ENCODE peak calls at places on chromosomes 13 and 19, in nine cellular contexts. W is CD8-positive, alpha-beta T cell; U is suprapubic skin; Y is AG09319; N is neural crest cell; D is fibroblast of lung; S is cardiac muscle cell; X is tibial nerve; O is hepatocyte. R is an unnamed sample.

GRCh38 chr19:5805465-5806132 is 732 bp downstream of the NRTN start:
- DNase-seq in N (peak), D (peak), W (peak), S (peak), X (no peak), O (peak), U (no peak), Y (no peak), R (peak)

GRCh38 chr19:32619051-32619685 is 38.2 kb downstream of the PDCD5 start:
- DNase-seq in N (no peak), D (no peak), X (no peak), Y (no peak), U (no peak), S (no peak), O (no peak), W (no peak), R (no peak)

GRCh38 chr19:10402441-10403038 is 802 bp downstream of the CDC37 start:
- DNase-seq in S (no peak), O (peak), Y (no peak), D (peak), U (no peak), N (no peak), X (no peak), W (peak), R (peak)

GRCh38 chr19:31513841-31514240 is 164.6 kb upstream of the TSHZ3 start:
- DNase-seq in Y (no peak), X (no peak), O (no peak), D (no peak), U (peak), N (no peak), S (no peak), W (no peak), R (no peak)

GRCh38 chr13:100438059-100438788 is 150.4 kb downstream of the GGACT start:
- DNase-seq in S (no peak), D (no peak), W (no peak), N (no peak), Y (no peak), U (no peak), X (no peak), O (no peak), R (no peak)

GRCh38 chr13:66886248-66886647 is 343.9 kb downstream of the PCDH9 start:
- DNase-seq in Y (no peak), U (no peak), D (peak), X (no peak), S (peak), N (no peak), O (no peak), W (no peak), R (no peak)

GRCh38 chr13:113924184-113924583 is 49.7 kb downstream of the C13orf46 start:
- DNase-seq in Y (no peak), W (no peak), D (no peak), S (no peak), X (no peak), U (no peak), O (no peak), N (no peak), R (no peak)

GRCh38 chr13:42417624-42418023 is 145.7 kb downstream of the AKAP11 start:
- DNase-seq in O (no peak), U (no peak), N (no peak), D (no peak), S (no peak), X (no peak), W (no peak), Y (no peak), R (no peak)

GRCh38 chr19:35845215-35846037 is 6.9 kb downstream of the NPHS1 start:
- DNase-seq in O (peak), X (no peak), W (no peak), N (no peak), D (no peak), S (peak), U (no peak), Y (no peak), R (peak)

GRCh38 chr19:47280183-47280797 is 5.6 kb downstream of the INAFM1 start:
- DNase-seq in O (peak), D (no peak), U (no peak), S (no peak), X (no peak), W (peak), Y (no peak), N (peak), R (no peak)

GRCh38 chr19:39090881-39091280 is 6.7 kb downstream of the ACP7 start:
- DNase-seq in Y (no peak), X (no peak), S (no peak), U (no peak), W (no peak), O (no peak), N (no peak), D (no peak), R (no peak)

GRCh38 chr19:40705362-40705651 is 11.4 kb downstream of the COQ8B start:
- DNase-seq in S (no peak), Y (no peak), O (no peak), U (no peak), W (no peak), X (peak), N (no peak), D (no peak), R (no peak)

GRCh38 chr13:23436680-23437079 is 3.2 kb upstream of the SACS start:
- DNase-seq in Y (no peak), U (no peak), X (no peak), O (no peak), D (no peak), S (no peak), W (no peak), N (no peak), R (no peak)

GRCh38 chr13:85710545-85710944 is 88.7 kb downstream of the SLITRK6 start:
- DNase-seq in D (no peak), X (no peak), W (no peak), Y (no peak), U (no peak), N (no peak), S (no peak), O (no peak), R (no peak)

GRCh38 chr19:898663-899062 is 5.4 kb downstream of the RNU6-9 start:
- DNase-seq in N (no peak), X (no peak), S (no peak), O (no peak), D (no peak), Y (no peak), W (peak), U (no peak), R (no peak)

GRCh38 chr13:43251967-43252366 is 228.6 kb downstream of the DNAJC15 start:
- DNase-seq in X (no peak), W (no peak), Y (no peak), U (no peak), O (no peak), N (no peak), D (no peak), S (peak), R (no peak)

GRCh38 chr19:56508282-56508778 is 675 bp downstream of the ZNF471 start:
- DNase-seq in W (no peak), N (no peak), D (no peak), U (no peak), S (no peak), Y (no peak), O (no peak), X (no peak), R (no peak)

GRCh38 chr13:38624822-38625221 is 62.1 kb upstream of the FREM2 start:
- DNase-seq in S (no peak), O (no peak), X (no peak), U (no peak), Y (no peak), N (no peak), W (no peak), D (no peak), R (no peak)

GRCh38 chr19:4984448-4984990 is 15.6 kb downstream of the KDM4B start:
- DNase-seq in S (no peak), W (no peak), X (no peak), U (no peak), O (no peak), N (no peak), D (no peak), Y (no peak), R (no peak)

GRCh38 chr19:16288544-16288943 is 36.1 kb upstream of the KLF2 start:
- DNase-seq in S (no peak), N (no peak), U (no peak), Y (no peak), O (no peak), D (peak), W (no peak), X (no peak), R (no peak)

GRCh38 chr13:40445557-40445990 is 220.9 kb downstream of the FOXO1 start:
- DNase-seq in D (peak), O (no peak), S (no peak), N (no peak), X (no peak), Y (no peak), U (no peak), W (no peak), R (peak)

GRCh38 chr13:77176350-77176749 is 149.4 kb upstream of the FBXL3 start:
- DNase-seq in D (peak), X (no peak), U (no peak), S (no peak), O (no peak), W (no peak), Y (no peak), N (no peak), R (no peak)

GRCh38 chr19:1224047-1224825 is 13.6 kb downstream of the CBARP start:
- DNase-seq in S (no peak), U (no peak), X (no peak), O (no peak), N (no peak), W (peak), D (no peak), Y (no peak), R (no peak)

GRCh38 chr13:33543631-33544030 is 258.1 kb upstream of the STARD13 start:
- DNase-seq in N (no peak), W (no peak), X (no peak), O (peak), D (no peak), Y (no peak), U (no peak), S (no peak), R (no peak)

GRCh38 chr13:94481966-94482365 is 2.5 kb upstream of the DCT start:
- DNase-seq in X (no peak), O (peak), Y (no peak), U (no peak), S (no peak), D (peak), N (no peak), W (no peak), R (no peak)

GRCh38 chr13:80716610-80717081 is 375.7 kb upstream of the SPRY2 start:
- DNase-seq in D (no peak), U (no peak), O (peak), N (no peak), S (peak), W (no peak), Y (no peak), X (no peak), R (no peak)

GRCh38 chr13:112587767-112588489 is at the start of gene TUBGCP3:
- DNase-seq in Y (peak), U (peak), S (peak), O (peak), D (peak), N (peak), X (peak), W (peak), R (peak)

GRCh38 chr19:34241513-34242337 is 12.6 kb upstream of the GARRE1 start:
- DNase-seq in S (peak), W (peak), O (peak), Y (no peak), X (no peak), U (no peak), D (no peak), N (peak), R (peak)

GRCh38 chr13:67223742-67224141 is 6.4 kb downstream of the PCDH9 start:
- DNase-seq in O (no peak), U (no peak), Y (no peak), N (no peak), X (no peak), S (no peak), D (peak), W (no peak), R (no peak)

GRCh38 chr13:52026246-52026626 is 1.7 kb downstream of the UTP14C start:
- DNase-seq in U (no peak), N (no peak), O (no peak), X (no peak), D (peak), W (no peak), S (no peak), Y (no peak), R (no peak)
- TF ChIP-seq CTCF in U (no peak), N (no peak), O (no peak), X (no peak), D (no peak), W (no peak), S (no peak), Y (no peak), R (no peak)

GRCh38 chr19:17419491-17420266 is at the start of gene MVB12A:
- DNase-seq in N (peak), W (peak), Y (peak), S (peak), U (peak), X (peak), O (peak), D (peak), R (peak)

GRCh38 chr19:17418710-17419109 is 1.1 kb upstream of the MVB12A start:
- DNase-seq in O (no peak), X (no peak), D (no peak), W (no peak), N (no peak), S (no peak), U (no peak), Y (no peak), R (no peak)

GRCh38 chr19:17419154-17419490 is 725 bp upstream of the MVB12A start:
- DNase-seq in D (no peak), X (no peak), S (no peak), N (no peak), Y (no peak), U (no peak), W (no peak), O (no peak), R (no peak)

GRCh38 chr19:17421942-17422341 is 2.1 kb downstream of the MVB12A start:
- DNase-seq in S (no peak), D (no peak), W (no peak), N (no peak), U (no peak), Y (no peak), O (no peak), X (no peak), R (no peak)

GRCh38 chr19:17420267-17420924 is 549 bp downstream of the MVB12A start:
- DNase-seq in Y (no peak), W (no peak), S (peak), X (no peak), D (peak), O (peak), N (peak), U (no peak), R (peak)
- TF ChIP-seq CTCF in Y (no peak), W (no peak), S (peak), X (no peak), D (no peak), O (peak), N (peak), U (no peak), R (no peak)

GRCh38 chr13:99270503-99270902 is 12.3 kb upstream of the GPR18 start:
- DNase-seq in W (no peak), S (no peak), D (no peak), O (no peak), N (no peak), U (no peak), Y (no peak), X (no peak), R (no peak)

GRCh38 chr13:99271249-99271648 is 13.1 kb upstream of the GPR18 start:
- DNase-seq in S (no peak), W (no peak), N (no peak), D (no peak), Y (no peak), U (no peak), X (no peak), O (no peak), R (no peak)

GRCh38 chr13:99268822-99269221 is 10.6 kb upstream of the GPR18 start:
- DNase-seq in Y (no peak), N (no peak), X (no peak), U (no peak), D (no peak), W (no peak), O (no peak), S (no peak), R (no peak)

GRCh38 chr13:99267927-99268326 is 9.7 kb upstream of the GPR18 start:
- DNase-seq in W (no peak), D (no peak), U (no peak), Y (no peak), S (no peak), N (no peak), O (no peak), X (no peak), R (no peak)

DNA sequence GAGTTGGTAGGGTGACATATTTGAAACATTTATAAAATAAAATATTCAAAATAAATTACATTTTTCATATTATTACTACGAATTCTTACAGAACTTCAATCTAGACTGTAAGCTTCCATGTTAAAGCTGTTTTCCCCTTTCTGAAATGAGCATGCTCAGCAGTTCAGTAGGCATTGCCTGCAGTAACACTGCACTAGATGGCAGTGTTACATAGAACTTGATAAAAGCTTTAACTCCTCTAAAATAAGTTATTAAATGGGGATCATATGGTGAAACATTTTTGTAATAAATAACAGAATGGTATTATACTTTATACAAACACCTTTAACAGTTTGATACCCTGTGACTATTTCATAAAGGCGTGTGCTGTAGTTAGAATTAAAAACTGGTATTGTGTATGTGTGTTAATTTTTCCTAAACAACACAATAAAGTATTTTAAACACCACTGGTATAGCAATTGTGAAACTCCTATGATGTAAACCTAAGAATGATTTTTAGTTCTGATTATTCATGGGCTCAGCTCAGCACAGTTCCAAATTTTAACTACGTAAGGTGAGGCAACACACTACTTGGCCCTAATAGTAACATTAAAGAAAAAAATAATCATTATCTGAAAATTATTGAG is 11.6 kb upstream of the GPR18 start:
- DNase-seq in N (no peak), U (no peak), D (peak), O (peak), Y (no peak), X (no peak), S (peak), W (peak), R (no peak)
- TF ChIP-seq CTCF in N (peak), U (no peak), D (peak), O (peak), Y (peak), X (peak), S (peak), W (peak), R (peak)

GRCh38 chr19:53365134-53365898 is at the start of gene ZNF525:
- DNase-seq in W (peak), X (peak), D (peak), S (peak), Y (peak), N (peak), U (peak), O (peak), R (peak)
- TF ChIP-seq CTCF in W (peak), X (no peak), D (peak), S (no peak), Y (no peak), N (peak), U (no peak), O (peak), R (peak)

GRCh38 chr13:111458739-111459138 is 138.3 kb downstream of the TEX29 start:
- DNase-seq in S (no peak), O (no peak), X (no peak), W (no peak), D (no peak), Y (no peak), N (no peak), U (no peak), R (no peak)

GRCh38 chr13:111461445-111462149 is 141.2 kb downstream of the TEX29 start:
- DNase-seq in D (no peak), N (no peak), X (no peak), Y (no peak), W (no peak), U (no peak), O (no peak), S (no peak), R (no peak)

GRCh38 chr13:111459803-111460547 is 139.5 kb downstream of the TEX29 start:
- DNase-seq in S (no peak), U (peak), D (no peak), O (no peak), W (no peak), X (no peak), N (no peak), Y (no peak), R (no peak)

GRCh38 chr13:111462221-111462764 is 141.9 kb downstream of the TEX29 start:
- DNase-seq in D (no peak), Y (no peak), X (no peak), S (no peak), U (peak), N (no peak), W (no peak), O (no peak), R (no peak)

GRCh38 chr13:111460548-111461444 is 140.4 kb downstream of the TEX29 start:
- DNase-seq in N (peak), Y (peak), D (peak), X (no peak), S (peak), O (peak), W (no peak), U (peak), R (no peak)
- TF ChIP-seq CTCF in N (peak), Y (peak), D (peak), X (peak), S (peak), O (peak), W (no peak), U (no peak), R (no peak)

DNA sequence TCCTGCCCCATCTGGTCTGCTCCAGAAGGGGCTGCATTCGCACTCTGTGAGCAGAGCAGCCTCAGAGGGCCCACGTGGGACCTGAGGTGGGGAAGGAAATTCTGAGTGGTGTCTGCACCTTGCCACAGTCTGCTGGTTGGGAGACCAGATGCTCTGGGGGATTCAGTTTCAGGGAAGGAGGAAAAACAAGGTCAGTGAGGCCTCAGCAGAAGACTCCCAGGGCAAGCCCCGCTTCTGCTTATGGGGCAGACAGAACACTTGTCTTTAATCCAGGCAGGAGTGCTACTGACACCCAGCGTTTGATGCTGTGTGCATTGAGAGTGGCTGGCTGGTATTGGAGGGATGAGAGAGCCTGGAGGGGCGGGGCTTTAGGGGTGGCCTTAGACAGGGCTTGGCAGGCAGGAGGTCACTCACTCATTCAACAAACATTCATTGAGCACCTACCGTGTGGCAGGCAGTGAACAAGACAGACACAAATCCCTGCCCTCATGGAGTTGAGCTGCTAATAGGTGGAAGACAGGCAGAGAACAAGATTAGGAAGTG is 4.9 kb upstream of the CLEC17A start:
- DNase-seq in N (no peak), U (no peak), O (no peak), W (no peak), S (no peak), D (no peak), X (no peak), Y (no peak), R (no peak)
- TF ChIP-seq CTCF in N (no peak), U (no peak), O (no peak), W (no peak), S (no peak), D (no peak), X (no peak), Y (no peak), R (no peak)